ENCODE peak calls at places on chromosomes 12 and 14, in ten cellular contexts. One of them, this sample, is unnamed.

GRCh38 chr14:25431211-25432076 is 381.5 kb upstream of the STXBP6 start:
- DNase-seq in RWPE1: no peak
- DNase-seq in WERI-Rb-1: peak
- DNase-seq in Panc1: no peak
- DNase-seq in GM23338: peak
- DNase-seq in Peyer's patch: no peak
- DNase-seq in hepatocyte: peak
- DNase-seq in lower lobe of right lung: no peak
- DNase-seq in upper lobe of right lung: no peak
- DNase-seq in IMR-90: no peak
- DNase-seq in this sample: no peak

GRCh38 chr14:103398427-103399195 is 13.4 kb downstream of the MARK3 start:
- DNase-seq in RWPE1: no peak
- DNase-seq in WERI-Rb-1: no peak
- DNase-seq in Panc1: no peak
- DNase-seq in GM23338: no peak
- DNase-seq in Peyer's patch: no peak
- DNase-seq in hepatocyte: no peak
- DNase-seq in lower lobe of right lung: no peak
- DNase-seq in upper lobe of right lung: no peak
- DNase-seq in IMR-90: peak
- DNase-seq in this sample: peak

GRCh38 chr14:102799684-102800562 is 22.7 kb downstream of the TRAF3 start:
- DNase-seq in RWPE1: no peak
- DNase-seq in WERI-Rb-1: no peak
- DNase-seq in Panc1: no peak
- DNase-seq in GM23338: no peak
- DNase-seq in Peyer's patch: no peak
- DNase-seq in hepatocyte: no peak
- DNase-seq in lower lobe of right lung: no peak
- DNase-seq in upper lobe of right lung: no peak
- DNase-seq in IMR-90: peak
- DNase-seq in this sample: no peak

GRCh38 chr12:118274066-118274465 is 98.6 kb downstream of the TAOK3 start:
- DNase-seq in RWPE1: no peak
- DNase-seq in WERI-Rb-1: no peak
- DNase-seq in Panc1: no peak
- DNase-seq in GM23338: no peak
- DNase-seq in Peyer's patch: no peak
- DNase-seq in hepatocyte: no peak
- DNase-seq in lower lobe of right lung: no peak
- DNase-seq in upper lobe of right lung: no peak
- DNase-seq in IMR-90: no peak
- DNase-seq in this sample: no peak

GRCh38 chr12:132761032-132761910 is at the start of gene ANKLE2:
- DNase-seq in RWPE1: peak
- DNase-seq in WERI-Rb-1: peak
- DNase-seq in Panc1: no peak
- DNase-seq in GM23338: peak
- DNase-seq in Peyer's patch: peak
- DNase-seq in hepatocyte: peak
- DNase-seq in lower lobe of right lung: peak
- DNase-seq in upper lobe of right lung: peak
- DNase-seq in IMR-90: peak
- DNase-seq in this sample: peak

GRCh38 chr12:105204916-105205315 is 31.1 kb downstream of the APPL2 start:
- DNase-seq in RWPE1: no peak
- DNase-seq in WERI-Rb-1: no peak
- DNase-seq in Panc1: no peak
- DNase-seq in GM23338: no peak
- DNase-seq in Peyer's patch: no peak
- DNase-seq in hepatocyte: peak
- DNase-seq in lower lobe of right lung: no peak
- DNase-seq in upper lobe of right lung: no peak
- DNase-seq in IMR-90: peak
- DNase-seq in this sample: no peak

GRCh38 chr12:10310926-10311705 is 3.4 kb downstream of the KLRD1 start:
- DNase-seq in RWPE1: peak
- DNase-seq in WERI-Rb-1: no peak
- DNase-seq in Panc1: no peak
- DNase-seq in GM23338: no peak
- DNase-seq in Peyer's patch: no peak
- DNase-seq in hepatocyte: no peak
- DNase-seq in lower lobe of right lung: no peak
- DNase-seq in upper lobe of right lung: no peak
- DNase-seq in IMR-90: no peak
- DNase-seq in this sample: no peak

GRCh38 chr12:100698518-100698917 is 96.1 kb upstream of the ANO4 start:
- DNase-seq in RWPE1: no peak
- DNase-seq in WERI-Rb-1: no peak
- DNase-seq in Panc1: no peak
- DNase-seq in GM23338: no peak
- DNase-seq in Peyer's patch: no peak
- DNase-seq in hepatocyte: no peak
- DNase-seq in lower lobe of right lung: no peak
- DNase-seq in upper lobe of right lung: no peak
- DNase-seq in IMR-90: no peak
- DNase-seq in this sample: no peak

GRCh38 chr14:68147331-68147730 is 327.8 kb downstream of the RAD51B start:
- DNase-seq in RWPE1: no peak
- DNase-seq in WERI-Rb-1: no peak
- DNase-seq in Panc1: no peak
- DNase-seq in GM23338: no peak
- DNase-seq in Peyer's patch: no peak
- DNase-seq in hepatocyte: no peak
- DNase-seq in lower lobe of right lung: no peak
- DNase-seq in upper lobe of right lung: no peak
- DNase-seq in IMR-90: no peak
- DNase-seq in this sample: no peak

GRCh38 chr12:124605869-124606774 is 38.7 kb upstream of the NCOR2 start:
- DNase-seq in RWPE1: no peak
- DNase-seq in WERI-Rb-1: no peak
- DNase-seq in Panc1: no peak
- DNase-seq in GM23338: no peak
- DNase-seq in Peyer's patch: no peak
- DNase-seq in hepatocyte: no peak
- DNase-seq in lower lobe of right lung: no peak
- DNase-seq in upper lobe of right lung: no peak
- DNase-seq in IMR-90: no peak
- DNase-seq in this sample: peak

GRCh38 chr14:67602995-67603545 is 3.0 kb upstream of the PIGH start:
- DNase-seq in RWPE1: no peak
- DNase-seq in WERI-Rb-1: no peak
- DNase-seq in Panc1: no peak
- DNase-seq in GM23338: no peak
- DNase-seq in Peyer's patch: peak
- DNase-seq in hepatocyte: no peak
- DNase-seq in lower lobe of right lung: no peak
- DNase-seq in upper lobe of right lung: no peak
- DNase-seq in IMR-90: no peak
- DNase-seq in this sample: no peak

GRCh38 chr12:54418441-54419087 is 502 bp downstream of the ITGA5 start:
- DNase-seq in RWPE1: no peak
- DNase-seq in WERI-Rb-1: no peak
- DNase-seq in Panc1: no peak
- DNase-seq in GM23338: peak
- DNase-seq in Peyer's patch: no peak
- DNase-seq in hepatocyte: no peak
- DNase-seq in lower lobe of right lung: no peak
- DNase-seq in upper lobe of right lung: no peak
- DNase-seq in IMR-90: no peak
- DNase-seq in this sample: no peak

GRCh38 chr12:6224550-6224949 is 24.4 kb downstream of the CD9 start:
- DNase-seq in RWPE1: no peak
- DNase-seq in WERI-Rb-1: no peak
- DNase-seq in Panc1: no peak
- DNase-seq in GM23338: no peak
- DNase-seq in Peyer's patch: peak
- DNase-seq in hepatocyte: peak
- DNase-seq in lower lobe of right lung: no peak
- DNase-seq in upper lobe of right lung: no peak
- DNase-seq in IMR-90: no peak
- DNase-seq in this sample: no peak

GRCh38 chr12:99311373-99311772 is 336.2 kb upstream of the GARIN6 start:
- DNase-seq in RWPE1: no peak
- DNase-seq in WERI-Rb-1: no peak
- DNase-seq in Panc1: no peak
- DNase-seq in GM23338: no peak
- DNase-seq in Peyer's patch: no peak
- DNase-seq in hepatocyte: no peak
- DNase-seq in lower lobe of right lung: no peak
- DNase-seq in upper lobe of right lung: no peak
- DNase-seq in IMR-90: no peak
- DNase-seq in this sample: no peak

GRCh38 chr14:55717621-55718020 is 137.6 kb downstream of the KTN1 start:
- DNase-seq in RWPE1: no peak
- DNase-seq in WERI-Rb-1: no peak
- DNase-seq in Panc1: no peak
- DNase-seq in GM23338: no peak
- DNase-seq in Peyer's patch: no peak
- DNase-seq in hepatocyte: no peak
- DNase-seq in lower lobe of right lung: no peak
- DNase-seq in upper lobe of right lung: no peak
- DNase-seq in IMR-90: no peak
- DNase-seq in this sample: no peak

GRCh38 chr12:90502070-90502469 is 452.9 kb downstream of the CCER1 start:
- DNase-seq in RWPE1: no peak
- DNase-seq in WERI-Rb-1: no peak
- DNase-seq in Panc1: no peak
- DNase-seq in GM23338: no peak
- DNase-seq in Peyer's patch: no peak
- DNase-seq in hepatocyte: no peak
- DNase-seq in lower lobe of right lung: no peak
- DNase-seq in upper lobe of right lung: no peak
- DNase-seq in IMR-90: no peak
- DNase-seq in this sample: no peak

GRCh38 chr12:90497923-90498545 is 456.9 kb downstream of the CCER1 start:
- DNase-seq in RWPE1: no peak
- DNase-seq in WERI-Rb-1: no peak
- DNase-seq in Panc1: no peak
- DNase-seq in GM23338: no peak
- DNase-seq in Peyer's patch: no peak
- DNase-seq in hepatocyte: no peak
- DNase-seq in lower lobe of right lung: no peak
- DNase-seq in upper lobe of right lung: no peak
- DNase-seq in IMR-90: no peak
- DNase-seq in this sample: no peak

GRCh38 chr12:90504806-90505205 is 450.2 kb downstream of the CCER1 start:
- DNase-seq in RWPE1: no peak
- DNase-seq in WERI-Rb-1: no peak
- DNase-seq in Panc1: no peak
- DNase-seq in GM23338: no peak
- DNase-seq in Peyer's patch: no peak
- DNase-seq in hepatocyte: no peak
- DNase-seq in lower lobe of right lung: no peak
- DNase-seq in upper lobe of right lung: no peak
- DNase-seq in IMR-90: no peak
- DNase-seq in this sample: no peak

GRCh38 chr12:90499793-90500192 is 455.2 kb downstream of the CCER1 start:
- DNase-seq in RWPE1: no peak
- DNase-seq in WERI-Rb-1: no peak
- DNase-seq in Panc1: no peak
- DNase-seq in GM23338: no peak
- DNase-seq in Peyer's patch: no peak
- DNase-seq in hepatocyte: peak
- DNase-seq in lower lobe of right lung: no peak
- DNase-seq in upper lobe of right lung: no peak
- DNase-seq in IMR-90: no peak
- DNase-seq in this sample: no peak

GRCh38 chr12:90501412-90501811 is 453.6 kb downstream of the CCER1 start:
- DNase-seq in RWPE1: no peak
- DNase-seq in WERI-Rb-1: no peak
- DNase-seq in Panc1: no peak
- DNase-seq in GM23338: no peak
- DNase-seq in Peyer's patch: no peak
- DNase-seq in hepatocyte: no peak
- DNase-seq in lower lobe of right lung: no peak
- DNase-seq in upper lobe of right lung: no peak
- DNase-seq in IMR-90: no peak
- DNase-seq in this sample: no peak
- H3K27ac ChIP-seq in RWPE1: no peak
- H3K27ac ChIP-seq in WERI-Rb-1: no peak
- H3K27ac ChIP-seq in Panc1: no peak
- H3K27ac ChIP-seq in GM23338: no peak
- H3K27ac ChIP-seq in Peyer's patch: no peak
- H3K27ac ChIP-seq in hepatocyte: no peak
- H3K27ac ChIP-seq in lower lobe of right lung: no peak
- H3K27ac ChIP-seq in upper lobe of right lung: no peak
- H3K27ac ChIP-seq in IMR-90: no peak
- H3K27ac ChIP-seq in this sample: no peak

DNA sequence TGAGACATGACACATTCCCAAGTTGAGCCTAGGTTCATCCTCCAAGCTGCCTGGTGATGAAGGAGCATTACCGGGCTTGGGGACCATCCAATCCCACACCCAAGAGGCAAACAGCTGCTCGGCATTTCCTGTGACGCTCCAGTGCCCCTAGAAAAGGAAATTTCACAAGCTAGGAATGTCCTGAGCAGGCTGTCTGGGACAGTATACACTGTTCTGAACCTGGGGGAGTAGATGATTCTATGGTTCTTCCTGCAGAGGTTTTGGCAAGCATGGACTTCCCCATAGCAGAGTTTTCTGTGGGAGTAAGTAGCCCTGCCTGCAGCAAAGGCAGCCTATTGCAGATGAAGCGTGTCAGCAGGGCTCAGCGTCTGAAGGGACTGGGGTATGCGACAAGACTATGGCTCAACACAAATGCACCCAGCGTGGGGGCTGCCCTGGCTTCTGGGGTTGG is 47.4 kb upstream of the SRSF5 start:
- DNase-seq in RWPE1: peak
- DNase-seq in WERI-Rb-1: no peak
- DNase-seq in Panc1: no peak
- DNase-seq in GM23338: no peak
- DNase-seq in Peyer's patch: no peak
- DNase-seq in hepatocyte: peak
- DNase-seq in lower lobe of right lung: peak
- DNase-seq in upper lobe of right lung: peak
- DNase-seq in IMR-90: peak
- DNase-seq in this sample: no peak
- H3K27ac ChIP-seq in RWPE1: peak
- H3K27ac ChIP-seq in WERI-Rb-1: no peak
- H3K27ac ChIP-seq in Panc1: no peak
- H3K27ac ChIP-seq in GM23338: no peak
- H3K27ac ChIP-seq in Peyer's patch: no peak
- H3K27ac ChIP-seq in hepatocyte: peak
- H3K27ac ChIP-seq in lower lobe of right lung: peak
- H3K27ac ChIP-seq in upper lobe of right lung: peak
- H3K27ac ChIP-seq in IMR-90: peak
- H3K27ac ChIP-seq in this sample: no peak

GRCh38 chr14:58637040-58637390 is 747 bp upstream of the DACT1 start:
- DNase-seq in RWPE1: no peak
- DNase-seq in WERI-Rb-1: no peak
- DNase-seq in Panc1: no peak
- DNase-seq in GM23338: no peak
- DNase-seq in Peyer's patch: no peak
- DNase-seq in hepatocyte: peak
- DNase-seq in lower lobe of right lung: no peak
- DNase-seq in upper lobe of right lung: peak
- DNase-seq in IMR-90: peak
- DNase-seq in this sample: peak
- H3K27ac ChIP-seq in RWPE1: peak
- H3K27ac ChIP-seq in WERI-Rb-1: no peak
- H3K27ac ChIP-seq in Panc1: no peak
- H3K27ac ChIP-seq in GM23338: no peak
- H3K27ac ChIP-seq in Peyer's patch: no peak
- H3K27ac ChIP-seq in hepatocyte: peak
- H3K27ac ChIP-seq in lower lobe of right lung: no peak
- H3K27ac ChIP-seq in upper lobe of right lung: peak
- H3K27ac ChIP-seq in IMR-90: peak
- H3K27ac ChIP-seq in this sample: no peak

GRCh38 chr14:99541677-99542470 is 60.7 kb downstream of the CCNK start:
- DNase-seq in RWPE1: no peak
- DNase-seq in WERI-Rb-1: peak
- DNase-seq in Panc1: no peak
- DNase-seq in GM23338: no peak
- DNase-seq in Peyer's patch: no peak
- DNase-seq in hepatocyte: no peak
- DNase-seq in lower lobe of right lung: no peak
- DNase-seq in upper lobe of right lung: no peak
- DNase-seq in IMR-90: no peak
- DNase-seq in this sample: peak
- H3K27ac ChIP-seq in RWPE1: peak
- H3K27ac ChIP-seq in WERI-Rb-1: peak
- H3K27ac ChIP-seq in Panc1: peak
- H3K27ac ChIP-seq in GM23338: no peak
- H3K27ac ChIP-seq in Peyer's patch: no peak
- H3K27ac ChIP-seq in hepatocyte: no peak
- H3K27ac ChIP-seq in lower lobe of right lung: no peak
- H3K27ac ChIP-seq in upper lobe of right lung: no peak
- H3K27ac ChIP-seq in IMR-90: no peak
- H3K27ac ChIP-seq in this sample: no peak

This sample was measured in small intestine.